ENCODE peak calls at places on chromosomes 6 and 20, in five cellular contexts. J is A549, W is AG04450, E is ascending aorta, A is lower lobe of right lung. P is an unnamed sample.

GRCh38 chr6:69813508-69813907 is 16.7 kb upstream of the LMBRD1 start:
- DNase-seq in A (no peak), J (no peak), W (no peak), E (no peak), P (no peak)

GRCh38 chr6:6556162-6556737 is 32.3 kb upstream of the LY86 start:
- DNase-seq in A (no peak), J (no peak), W (no peak), E (no peak), P (no peak)

GRCh38 chr6:94349227-94349626 is 929.9 kb upstream of the EPHA7 start:
- DNase-seq in J (no peak), E (no peak), A (no peak), W (no peak), P (no peak)

GRCh38 chr20:32108814-32109391 is 611 bp upstream of the TM9SF4 start:
- DNase-seq in W (no peak), E (no peak), J (no peak), A (no peak), P (no peak)

GRCh38 chr6:44985006-44985405 is 343.1 kb upstream of the RUNX2 start:
- DNase-seq in J (no peak), E (no peak), A (no peak), W (no peak), P (no peak)

GRCh38 chr6:167210375-167211295 is 52.9 kb upstream of the GPR31 start:
- DNase-seq in W (no peak), E (no peak), A (no peak), J (no peak), P (no peak)

GRCh38 chr6:163405412-163406309 is 8.9 kb upstream of the QKI start:
- DNase-seq in E (peak), J (no peak), A (peak), W (no peak), P (no peak)

GRCh38 chr6:100267721-100268123 is 197.0 kb downstream of the SIM1 start:
- DNase-seq in W (no peak), J (no peak), A (no peak), E (no peak), P (no peak)

GRCh38 chr20:20173269-20173668 is 120.9 kb downstream of the CFAP61 start:
- DNase-seq in A (no peak), W (no peak), J (no peak), E (no peak), P (no peak)

GRCh38 chr20:20174089-20174835 is 121.9 kb downstream of the CFAP61 start:
- DNase-seq in A (no peak), E (no peak), W (no peak), J (no peak), P (no peak)
- H3K4me3 ChIP-seq in A (no peak), E (no peak), W (no peak), J (no peak), P (no peak)

DNA sequence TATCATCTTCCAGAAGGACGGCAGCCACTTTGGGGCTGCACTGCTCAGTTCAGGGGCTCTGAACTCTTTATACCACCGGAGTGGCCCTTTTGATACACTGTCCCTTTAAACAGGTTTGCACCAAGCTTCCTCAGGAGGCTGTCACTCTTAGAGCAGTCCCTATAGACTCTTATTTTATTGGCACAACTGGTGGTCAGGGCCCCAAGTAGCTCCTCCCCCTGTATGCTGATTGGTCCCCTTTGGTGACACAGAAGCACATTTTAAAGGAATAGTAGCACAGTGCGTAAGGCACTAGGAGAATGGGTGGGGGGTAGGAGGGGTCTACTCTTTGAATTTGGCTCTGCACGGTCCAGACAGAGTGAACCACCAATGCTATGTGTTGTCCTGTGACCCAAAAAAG is 122.6 kb upstream of the MLN start:
- DNase-seq in E (no peak), A (no peak), J (peak), W (no peak), P (no peak)
- TF ChIP-seq CTCF in E (no peak), A (no peak), J (no peak), W (no peak), P (no peak)

GRCh38 chr6:106104941-106105340 is 18.8 kb downstream of the PRDM1 start:
- DNase-seq in J (no peak), E (no peak), A (no peak), W (no peak), P (no peak)

GRCh38 chr6:106102034-106102433 is 15.9 kb downstream of the PRDM1 start:
- DNase-seq in J (no peak), E (no peak), A (no peak), W (no peak), P (no peak)

GRCh38 chr6:106104476-106104875 is 18.3 kb downstream of the PRDM1 start:
- DNase-seq in E (no peak), A (no peak), W (no peak), J (no peak), P (no peak)

GRCh38 chr6:106102967-106103727 is 17.0 kb downstream of the PRDM1 start:
- DNase-seq in J (no peak), A (no peak), E (no peak), W (no peak), P (no peak)

DNA sequence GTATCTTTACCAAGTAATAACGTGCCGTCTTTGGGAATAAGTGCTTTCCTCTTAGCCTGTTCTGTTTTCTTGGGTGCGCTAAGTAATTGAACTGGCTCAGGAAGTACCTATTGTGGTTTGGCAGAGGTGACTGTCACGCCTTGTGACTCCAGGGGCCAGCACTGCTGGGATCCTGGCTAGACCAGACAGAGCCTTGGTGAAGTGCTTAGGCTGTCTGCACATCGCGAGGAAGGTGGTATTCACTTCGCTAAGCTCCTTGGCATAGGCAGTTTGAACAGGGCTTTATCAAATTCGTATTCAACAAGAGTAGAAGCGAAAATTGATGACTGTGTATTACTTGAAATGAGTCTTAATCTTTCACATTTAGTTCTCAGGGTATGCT is 17.6 kb downstream of the PRDM1 start:
- DNase-seq in E (no peak), W (no peak), A (no peak), J (no peak), P (no peak)
- H3K4me3 ChIP-seq in E (peak), W (no peak), A (peak), J (no peak), P (no peak)

GRCh38 chr20:22101606-22102005 is 396.1 kb downstream of the PAX1 start:
- DNase-seq in J (no peak), W (no peak), A (no peak), E (no peak), P (no peak)

DNA sequence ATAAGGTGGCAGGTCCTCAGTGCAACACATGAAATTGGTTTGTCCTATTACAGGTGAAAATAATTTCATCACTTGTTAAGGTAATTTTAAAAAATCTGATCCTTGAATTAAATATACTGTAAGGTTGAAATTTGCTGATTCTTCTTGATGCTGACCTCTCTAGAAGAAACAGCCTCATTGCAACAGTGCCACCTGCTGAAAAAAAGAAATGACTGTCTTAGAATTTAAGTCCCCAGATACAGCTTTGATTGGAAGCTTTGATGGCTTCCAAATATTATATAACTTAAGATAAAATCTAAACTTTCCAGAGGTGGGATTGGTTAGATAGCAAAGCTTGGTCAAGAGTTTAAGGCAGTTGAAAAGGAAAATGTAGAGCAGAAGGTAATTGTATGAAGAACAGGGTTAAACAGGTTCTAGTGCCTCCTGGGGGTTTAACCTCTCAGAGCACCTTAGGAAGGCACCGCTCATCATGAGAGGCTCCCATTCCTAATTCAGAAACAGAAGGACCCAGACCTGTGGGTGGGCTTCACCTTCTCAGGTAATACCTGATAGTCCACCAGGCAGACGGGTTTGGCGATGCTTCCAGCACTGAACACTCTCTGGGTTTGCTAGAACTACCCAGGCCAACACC is 401.0 kb downstream of the PAX1 start:
- DNase-seq in E (no peak), W (no peak), J (peak), A (no peak), P (no peak)
- TF ChIP-seq CTCF in E (peak), W (no peak), J (peak), A (no peak), P (peak)

DNA sequence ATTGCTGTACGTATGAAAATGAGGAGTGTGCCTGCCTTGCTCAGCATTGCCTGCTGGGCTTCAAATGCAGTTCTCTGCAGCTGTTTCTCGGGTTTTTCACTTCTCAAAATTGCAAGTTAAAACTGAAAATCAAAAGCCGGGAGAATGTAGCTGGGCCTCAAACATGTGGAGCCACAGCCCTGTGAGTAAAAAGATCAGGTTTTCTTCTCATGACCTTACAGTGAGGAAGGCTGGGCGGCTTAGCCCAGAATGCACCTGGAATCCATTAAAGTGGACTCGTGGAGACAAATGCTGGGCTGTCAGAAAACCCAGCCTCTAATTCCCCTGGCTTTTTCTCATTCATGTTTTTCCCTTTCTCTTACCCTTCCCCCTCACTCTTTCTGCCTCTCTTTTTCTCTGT is 34.4 kb downstream of the DSE start:
- DNase-seq in E (no peak), A (no peak), W (no peak), J (no peak), P (no peak)
- H3K4me3 ChIP-seq in E (peak), A (peak), W (no peak), J (no peak), P (no peak)

GRCh38 chr20:19897891-19898290 is 119.3 kb upstream of the NAA20 start:
- DNase-seq in A (no peak), E (no peak), W (no peak), J (no peak), P (no peak)

GRCh38 chr20:19907326-19908056 is 109.7 kb upstream of the NAA20 start:
- DNase-seq in A (peak), J (no peak), W (no peak), E (no peak), P (no peak)

GRCh38 chr20:19908586-19908985 is 108.6 kb upstream of the NAA20 start:
- DNase-seq in W (no peak), A (no peak), J (no peak), E (no peak), P (no peak)

GRCh38 chr20:19901226-19901625 is 115.9 kb upstream of the NAA20 start:
- DNase-seq in W (no peak), E (no peak), J (no peak), A (no peak), P (no peak)

GRCh38 chr20:19903168-19903676 is 113.9 kb upstream of the NAA20 start:
- DNase-seq in E (no peak), J (no peak), W (no peak), A (peak), P (no peak)
- TF ChIP-seq CTCF in E (no peak), J (no peak), W (peak), A (peak), P (no peak)

DNA sequence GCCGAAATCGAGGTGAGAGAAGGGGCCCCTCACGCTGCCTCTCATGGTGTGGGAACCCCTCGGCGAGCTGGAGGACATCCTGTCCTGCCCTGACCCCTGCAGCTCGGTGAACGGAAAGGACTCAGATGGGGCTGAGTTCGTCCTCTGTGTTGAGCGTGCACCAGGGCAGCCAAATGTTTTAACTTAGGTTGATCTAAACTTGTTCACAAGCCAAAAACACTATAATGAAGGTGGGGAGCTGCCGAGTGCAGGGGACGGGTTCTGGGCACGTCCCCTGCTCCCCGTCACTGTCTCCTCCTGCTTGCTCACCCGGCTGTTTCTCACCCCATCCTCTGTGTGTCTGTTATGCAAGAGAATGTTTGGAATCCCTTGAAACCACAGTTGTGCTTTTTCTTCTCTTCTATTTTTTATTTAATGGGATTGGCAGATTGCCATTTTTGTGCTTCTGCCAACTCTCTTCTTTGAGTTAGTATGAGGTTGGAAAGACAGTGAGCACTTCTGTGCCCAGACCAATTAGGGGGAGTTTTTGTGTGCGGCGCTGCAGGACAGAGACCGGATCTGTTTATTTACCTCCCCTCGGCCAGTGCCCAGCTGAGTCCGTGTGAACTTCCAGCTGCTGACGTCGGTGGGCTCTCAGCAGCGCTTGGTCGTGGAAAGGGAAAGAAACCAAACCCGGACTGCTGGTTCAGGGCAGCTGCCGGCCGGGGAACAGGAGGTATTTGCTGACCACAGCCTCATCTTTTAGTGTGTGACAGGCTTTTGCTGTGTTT is 158.1 kb downstream of the DTNBP1 start:
- DNase-seq in J (no peak), W (peak), A (no peak), E (no peak), P (peak)
- H3K4me3 ChIP-seq in J (no peak), W (peak), A (peak), E (peak), P (no peak)

DNA sequence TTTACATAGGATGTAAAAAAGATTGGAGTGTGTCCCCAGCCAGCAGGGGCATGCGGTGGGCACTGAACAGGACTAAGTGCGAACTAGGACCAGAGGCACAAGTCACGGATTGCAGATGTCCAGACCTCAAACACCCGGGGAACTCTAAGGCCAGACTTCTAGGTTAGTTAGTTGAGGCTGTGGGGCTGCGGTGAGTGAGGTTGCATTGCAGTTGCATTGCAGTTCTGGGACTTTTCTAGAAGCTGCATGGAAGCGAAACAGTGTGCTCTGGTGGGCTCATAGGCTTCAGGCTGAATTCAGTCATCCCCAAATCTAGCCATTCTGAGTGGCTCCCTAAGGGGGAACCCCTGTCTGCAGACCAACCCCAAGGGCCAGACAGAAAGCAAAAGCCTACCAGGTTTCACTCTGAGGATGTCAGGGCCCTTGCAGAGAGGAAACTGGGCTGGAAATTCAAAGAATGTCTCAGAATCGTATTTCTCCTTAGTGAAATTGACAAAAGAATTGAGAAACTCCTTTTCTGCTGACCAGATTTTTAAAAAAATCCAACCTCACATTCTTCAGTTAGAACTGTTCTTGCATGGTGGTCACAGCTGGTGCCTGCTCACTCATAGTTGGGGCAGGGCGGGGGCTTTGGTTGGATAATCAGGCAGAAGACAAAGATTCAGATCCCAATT is 182.8 kb downstream of the ZDHHC14 start:
- DNase-seq in J (no peak), E (no peak), A (no peak), W (no peak), P (no peak)
- TF ChIP-seq CTCF in J (no peak), E (no peak), A (no peak), W (no peak), P (no peak)

GRCh38 chr6:115540077-115540869 is 520.4 kb downstream of the FRK start:
- DNase-seq in J (no peak), A (no peak), E (no peak), W (no peak), P (no peak)

GRCh38 chr6:115539531-115539930 is 521.2 kb downstream of the FRK start:
- DNase-seq in W (no peak), J (no peak), A (no peak), E (no peak), P (no peak)

GRCh38 chr6:115544765-115545409 is 515.8 kb downstream of the FRK start:
- DNase-seq in J (no peak), A (no peak), W (no peak), E (no peak), P (no peak)

DNA sequence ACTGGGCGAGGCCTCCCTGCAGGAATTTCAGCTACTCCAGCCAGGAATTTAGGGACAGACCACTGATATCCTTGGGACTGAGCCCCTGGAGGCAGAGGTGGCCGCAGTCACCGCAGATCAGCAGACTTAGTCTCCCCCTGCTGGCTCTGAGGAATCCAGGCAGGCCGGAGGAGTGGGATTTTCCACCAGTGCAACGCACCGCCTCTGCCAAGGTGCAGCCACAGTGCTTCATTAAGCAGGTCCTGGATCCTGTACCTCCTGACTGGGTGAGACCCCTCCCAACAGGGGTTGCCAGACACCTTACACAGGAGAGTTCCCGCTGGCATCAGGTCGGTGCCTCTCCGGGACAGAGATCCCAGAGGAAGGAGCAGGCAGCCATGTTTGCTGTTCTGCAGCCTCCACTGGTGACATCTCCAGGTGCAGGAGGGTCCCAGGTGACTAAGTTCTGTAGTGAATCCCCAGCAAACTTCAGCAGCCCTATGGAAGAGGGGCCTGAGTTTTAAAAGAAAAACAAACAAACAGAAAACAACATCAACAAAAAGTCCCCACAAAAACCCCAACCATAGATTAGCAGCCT is 515.2 kb downstream of the FRK start:
- DNase-seq in J (peak), W (no peak), E (no peak), A (no peak), P (no peak)
- H3K4me3 ChIP-seq in J (no peak), W (no peak), E (peak), A (no peak), P (no peak)

P was measured in kidney epithelial cell.